ENCODE peak calls at places on chromosomes 11 and 22, in nine cellular contexts. O is cardiac muscle cell; C is CD8-positive, alpha-beta memory T cell; L is dorsolateral prefrontal cortex; D is NCI-H524; S is NCI-H1105 treated with DMSO at 0.1 percent for 48 hours; A is NCI-H748 treated with DMSO at 0.1 percent for 48 hours; T is HFF-Myc; V is stimulated activated CD4-positive, alpha-beta T cell treated with anti-CD3 and anti-CD28 coated beads, Interleukin-15, amount 100 ng/mL, for 24 hours. W is an unnamed sample.

GRCh38 chr11:109247071-109247470 is 174.9 kb upstream of the C11orf87 start:
- DNase-seq in O (no peak), C (no peak), L (no peak), D (no peak), S (no peak), A (no peak), T (no peak), V (no peak), W (no peak)

GRCh38 chr22:29674121-29674520 is 45.7 kb upstream of the CABP7 start:
- DNase-seq in O (no peak), C (no peak), L (no peak), D (no peak), S (no peak), A (no peak), T (no peak), V (no peak), W (no peak)

GRCh38 chr11:36306888-36307287 is 10.8 kb downstream of the PRR5L start:
- DNase-seq in O (peak; percentile 23), C (no peak), L (no peak), D (no peak), S (no peak), A (no peak), T (no peak), V (peak; percentile 12), W (peak; percentile 54)

GRCh38 chr11:429391-429790 is 12.4 kb downstream of the ANO9 start:
- DNase-seq in O (no peak), C (peak; percentile 46), L (no peak), D (no peak), S (no peak), A (no peak), T (no peak), V (no peak), W (no peak)

GRCh38 chr11:34627197-34627596 is 6.3 kb downstream of the EHF start:
- DNase-seq in O (no peak), C (no peak), L (no peak), D (no peak), S (no peak), A (no peak), T (no peak), V (no peak), W (no peak)

GRCh38 chr11:129960216-129961214 is 42.1 kb downstream of the PRDM10 start:
- DNase-seq in O (no peak), C (no peak), L (no peak), D (no peak), S (no peak), A (no peak), T (peak; percentile 78), V (peak; percentile 23), W (no peak)

GRCh38 chr22:29642694-29643093 is 39.3 kb downstream of the NF2 start:
- DNase-seq in O (no peak), C (no peak), L (no peak), D (no peak), S (no peak), A (no peak), T (no peak), V (no peak), W (no peak)

GRCh38 chr22:42282252-42282942 is 11.9 kb upstream of the TCF20 start:
- DNase-seq in O (no peak), C (peak; percentile 45), L (peak; percentile 23), D (no peak), S (no peak), A (no peak), T (no peak), V (no peak), W (no peak)

GRCh38 chr22:22820626-22821025 is 67.0 kb upstream of the IGLL5 start:
- DNase-seq in O (no peak), C (peak; percentile 78), L (no peak), D (no peak), S (no peak), A (no peak), T (no peak), V (peak; percentile 19), W (no peak)

GRCh38 chr11:63845305-63845704 is 6.4 kb downstream of the MARK2 start:
- DNase-seq in O (no peak), C (peak; percentile 16), L (no peak), D (no peak), S (no peak), A (no peak), T (no peak), V (no peak), W (no peak)

GRCh38 chr11:37597776-37598175 is 999.7 kb upstream of the RAG2 start:
- DNase-seq in O (no peak), C (no peak), L (no peak), D (no peak), S (no peak), A (no peak), T (no peak), V (no peak), W (no peak)

GRCh38 chr11:69463181-69463891 is 18.1 kb upstream of the LINC01488 start:
- DNase-seq in O (no peak), C (no peak), L (no peak), D (peak; percentile 2), S (no peak), A (no peak), T (peak; percentile 47), V (no peak), W (peak; percentile 76)

GRCh38 chr22:34129691-34130486 is 209.6 kb upstream of the LARGE1 start:
- DNase-seq in O (no peak), C (no peak), L (no peak), D (no peak), S (no peak), A (no peak), T (no peak), V (no peak), W (no peak)

GRCh38 chr22:44395116-44396005 is 82.6 kb upstream of the SHISAL1 start:
- DNase-seq in O (no peak), C (no peak), L (peak; percentile 18), D (no peak), S (no peak), A (no peak), T (no peak), V (no peak), W (no peak)

GRCh38 chr11:64696045-64696444 is 27.0 kb downstream of the NRXN2 start:
- DNase-seq in O (no peak), C (no peak), L (no peak), D (no peak), S (no peak), A (no peak), T (no peak), V (no peak), W (no peak)

GRCh38 chr11:109971184-109971523 is 122.0 kb upstream of the ZC3H12C start:
- DNase-seq in O (peak; percentile 13), C (no peak), L (no peak), D (no peak), S (peak; percentile 5), A (no peak), T (peak; percentile 16), V (no peak), W (no peak)